ENCODE peak calls at places on chromosomes 5 and 9, in five cellular contexts. K is fibroblast of lung, B is LNCaP clone FGC, Y is Peyer's patch, N is spleen. D is an unnamed sample.

GRCh38 chr5:82745016-82745415 is 332.2 kb downstream of the TMEM167A start:
- DNase-seq in K (no peak), B (no peak), Y (no peak), N (no peak), D (no peak)

GRCh38 chr9:83714316-83714715 is 6.6 kb upstream of the UBQLN1 start:
- DNase-seq in K (peak), B (no peak), Y (no peak), N (no peak), D (no peak)

GRCh38 chr5:3143382-3143781 is 391.9 kb upstream of the IRX2 start:
- DNase-seq in K (no peak), B (no peak), Y (no peak), N (no peak), D (no peak)

GRCh38 chr9:133726401-133727276 is 11.5 kb downstream of the SARDH start:
- DNase-seq in K (peak), B (no peak), Y (peak), N (peak), D (no peak)

GRCh38 chr5:11293523-11293922 is 532.5 kb upstream of the DAP start:
- DNase-seq in K (no peak), B (no peak), Y (no peak), N (no peak), D (no peak)

GRCh38 chr5:27561408-27561807 is 523.0 kb upstream of the CDH9 start:
- DNase-seq in K (no peak), B (no peak), Y (no peak), N (no peak), D (no peak)

GRCh38 chr5:67000794-67001475 is 195.7 kb downstream of the CD180 start:
- DNase-seq in K (no peak), B (no peak), Y (no peak), N (no peak), D (no peak)

GRCh38 chr9:89153618-89154017 is 25.0 kb downstream of the SHC3 start:
- DNase-seq in K (peak), B (no peak), Y (no peak), N (no peak), D (peak)

GRCh38 chr9:130171226-130172148 is 717 bp upstream of the NCS1 start:
- DNase-seq in K (no peak), B (no peak), Y (no peak), N (no peak), D (no peak)

GRCh38 chr5:1291611-1292080 is 3.2 kb downstream of the TERT start:
- DNase-seq in K (no peak), B (no peak), Y (peak), N (peak), D (no peak)

GRCh38 chr9:38338359-38339014 is 54.0 kb upstream of the ALDH1B1 start:
- DNase-seq in K (no peak), B (no peak), Y (no peak), N (no peak), D (no peak)

DNA sequence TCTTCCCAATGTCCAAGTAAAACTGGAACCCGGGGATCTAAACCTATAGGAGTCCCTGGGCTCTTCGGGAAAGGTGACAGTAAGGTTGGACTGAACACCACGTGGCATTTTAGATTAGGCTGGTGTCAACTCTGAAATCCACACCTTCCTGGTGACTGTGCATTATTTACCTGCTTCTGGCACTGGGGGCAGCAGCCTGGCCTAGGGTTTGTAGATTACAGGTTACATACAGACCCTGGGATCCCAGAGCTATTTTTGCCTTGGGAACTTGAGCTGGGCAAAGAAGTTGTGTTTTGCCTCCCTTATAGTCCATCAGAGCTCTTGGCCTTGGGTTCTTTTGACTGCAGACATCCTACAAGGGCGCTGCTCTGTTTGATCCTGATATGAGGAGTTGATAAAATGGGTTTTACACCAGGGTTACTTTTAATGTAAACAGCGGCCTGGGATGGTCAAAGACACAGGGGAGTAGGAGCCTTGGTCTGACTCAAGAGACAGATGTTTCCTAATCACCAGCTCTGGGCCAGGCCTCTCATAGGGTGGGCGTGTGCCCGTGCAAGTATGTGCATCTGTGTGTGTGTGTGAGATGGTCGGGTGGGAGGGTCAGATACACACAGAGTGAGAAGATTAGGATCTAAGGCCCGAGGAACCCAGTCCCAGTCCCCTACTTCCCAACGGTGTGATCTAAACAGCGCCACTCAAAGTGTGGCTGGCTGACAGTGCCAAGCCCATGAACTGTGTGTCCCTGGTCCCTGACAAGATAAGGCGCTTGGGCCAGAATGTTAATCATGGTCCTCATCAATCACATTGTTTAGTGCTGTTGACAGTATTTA is 173.4 kb downstream of the DAB2IP start:
- DNase-seq in K (no peak), B (no peak), Y (no peak), N (no peak), D (no peak)
- TF ChIP-seq CTCF in K (no peak), B (no peak), Y (no peak), N (no peak), D (no peak)

DNA sequence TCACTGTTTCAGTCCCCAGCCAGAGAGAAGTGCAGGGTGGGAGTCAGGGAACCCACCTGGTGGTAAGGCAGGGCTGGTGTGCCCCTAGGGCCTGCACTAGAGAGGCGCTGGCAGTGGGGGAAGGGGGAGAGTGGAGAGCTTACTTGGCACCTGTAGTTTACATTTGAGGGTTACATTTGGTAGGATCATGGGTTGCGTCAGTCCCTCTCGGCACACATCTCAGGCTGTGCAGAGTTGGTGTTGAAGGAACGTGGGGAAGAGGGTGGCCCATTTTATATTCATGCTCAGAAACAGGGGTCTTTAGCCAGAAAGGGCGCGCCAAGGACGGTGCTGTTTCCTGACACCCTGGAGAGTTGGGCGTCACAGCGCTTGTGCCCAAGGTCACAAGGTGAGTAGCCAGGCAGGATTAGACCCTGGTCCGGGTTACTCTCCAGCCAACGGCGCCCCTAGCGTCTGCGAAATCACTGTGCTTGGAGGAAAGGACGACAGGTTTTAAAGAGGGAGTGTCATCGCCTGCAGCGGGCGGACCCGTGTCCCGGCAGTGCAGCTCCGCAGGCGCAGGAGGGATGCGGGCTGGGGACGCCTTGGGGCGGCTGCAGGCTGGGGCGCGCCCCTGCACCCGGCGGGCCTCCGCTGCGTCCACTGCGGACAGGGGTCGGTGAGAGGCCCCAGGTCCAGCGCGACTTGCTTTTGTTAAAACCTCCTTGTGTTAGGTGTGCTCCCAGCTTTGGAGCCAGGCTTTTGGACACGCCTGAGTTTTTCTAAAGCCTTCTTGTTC is 272.6 kb downstream of the FANCC start:
- DNase-seq in K (no peak), B (no peak), Y (peak), N (no peak), D (no peak)
- TF ChIP-seq CTCF in K (no peak), B (no peak), Y (peak), N (no peak), D (peak)

DNA sequence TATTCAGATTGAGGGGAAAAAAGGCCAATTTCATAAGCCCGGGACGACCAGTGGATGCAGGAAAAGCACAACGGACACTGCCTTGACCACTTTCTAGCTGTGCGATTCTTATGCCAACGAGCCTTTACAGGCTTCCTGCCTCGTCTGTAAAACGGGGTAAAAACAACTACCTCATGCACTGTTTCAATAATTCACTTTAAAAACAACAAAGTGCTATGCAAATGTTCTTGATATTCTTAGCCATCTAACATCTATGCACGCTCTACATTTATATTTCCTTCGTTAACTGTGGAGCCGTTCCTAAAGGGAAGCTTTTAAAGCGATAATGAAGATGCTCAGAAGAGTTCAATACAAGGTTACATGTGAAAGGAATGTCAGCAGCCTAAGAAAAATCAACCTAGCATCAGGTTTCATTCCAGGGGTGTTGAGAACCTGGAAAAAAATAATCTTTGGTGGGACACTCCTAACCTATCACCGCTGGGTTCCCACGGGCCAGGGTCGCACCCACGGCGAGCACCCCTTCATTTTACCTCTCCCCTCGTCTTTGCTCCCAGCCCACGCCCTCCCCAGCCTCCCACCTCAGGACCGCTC is 995 bp downstream of the ARSB start:
- DNase-seq in K (no peak), B (no peak), Y (no peak), N (no peak), D (no peak)
- TF ChIP-seq CTCF in K (no peak), B (no peak), Y (no peak), N (no peak), D (no peak)

DNA sequence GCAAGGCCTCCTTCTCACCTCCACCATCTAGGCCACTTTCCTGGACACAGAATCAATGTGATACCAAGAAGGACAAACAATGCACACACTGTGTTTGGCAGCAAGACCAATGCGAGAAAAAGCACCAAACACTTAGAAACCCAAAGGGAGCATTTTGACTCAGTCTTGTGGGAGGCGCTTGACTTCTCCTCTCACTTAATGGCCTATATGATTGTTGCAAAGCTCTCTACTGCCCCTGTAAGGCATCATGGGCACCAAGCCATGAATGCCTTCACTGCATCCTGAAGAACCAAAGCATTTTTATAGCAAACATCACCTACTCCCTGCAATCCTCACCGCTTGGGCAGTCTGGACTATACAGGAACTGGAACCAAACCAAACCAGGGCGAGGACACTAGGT is 57.5 kb downstream of the CDH6 start:
- DNase-seq in K (no peak), B (no peak), Y (no peak), N (no peak), D (no peak)
- TF ChIP-seq CTCF in K (no peak), B (no peak), Y (no peak), N (no peak), D (no peak)

DNA sequence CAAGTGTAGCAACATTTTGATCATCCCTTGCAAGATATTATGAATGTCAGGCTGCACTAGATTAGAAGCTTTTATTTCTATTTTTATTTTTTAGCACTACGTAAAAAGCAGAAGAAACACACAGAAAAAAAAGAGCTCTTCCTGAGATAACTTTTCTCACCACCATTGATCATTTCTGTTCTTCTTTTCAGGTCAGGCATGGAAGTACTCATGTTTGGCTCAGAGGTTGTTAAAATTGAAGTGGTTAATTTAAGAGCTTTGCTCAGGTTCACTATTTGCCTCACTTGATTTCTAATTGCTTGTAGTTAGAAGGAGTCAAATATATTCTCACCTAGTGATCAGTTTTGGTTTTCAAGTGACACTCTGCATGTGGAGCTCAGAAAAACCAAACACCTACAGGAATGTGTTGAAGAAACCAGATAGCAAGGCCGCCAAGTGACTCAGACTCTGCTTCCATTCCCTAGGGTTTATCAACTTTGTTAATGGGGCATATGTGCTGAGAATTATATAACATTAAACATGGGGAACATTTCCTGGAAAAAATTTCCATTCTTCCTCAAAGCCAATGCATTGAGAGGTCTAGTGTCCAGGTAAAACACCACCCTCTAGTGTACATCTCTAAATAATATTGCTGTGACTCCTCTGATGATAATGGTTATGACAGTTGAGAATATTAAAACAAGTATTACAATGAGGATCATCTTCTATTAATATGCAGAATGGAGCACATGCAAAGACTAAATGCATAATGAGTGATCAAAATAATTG is 679.7 kb downstream of the CETN3 start:
- DNase-seq in K (no peak), B (no peak), Y (no peak), N (no peak), D (peak)
- TF ChIP-seq CTCF in K (no peak), B (peak), Y (no peak), N (no peak), D (peak)

GRCh38 chr9:3332802-3333201 is 193.0 kb downstream of the RFX3 start:
- DNase-seq in K (no peak), B (no peak), Y (no peak), N (no peak), D (no peak)

GRCh38 chr9:3329361-3329760 is 196.4 kb downstream of the RFX3 start:
- DNase-seq in K (peak), B (peak), Y (no peak), N (no peak), D (no peak)

GRCh38 chr9:3330792-3331420 is 194.9 kb downstream of the RFX3 start:
- DNase-seq in K (no peak), B (no peak), Y (no peak), N (no peak), D (no peak)

GRCh38 chr9:3336951-3337350 is 188.8 kb downstream of the RFX3 start:
- DNase-seq in K (no peak), B (no peak), Y (no peak), N (no peak), D (no peak)

GRCh38 chr9:3331801-3332200 is 194.0 kb downstream of the RFX3 start:
- DNase-seq in K (peak), B (no peak), Y (no peak), N (no peak), D (no peak)
- TF ChIP-seq CTCF in K (peak), B (peak), Y (peak), N (no peak), D (peak)

D was measured in Panc1.